ENCODE peak calls at places on chromosome 14, in six cellular contexts. R is C1 segment of cervical spinal cord, S is neuronal stem cell, U is fibroblast of pulmonary artery, K is HFFc6, J is epithelial cell of esophagus. Y is an unnamed sample.

GRCh38 chr14:51884086-51884927 is 23.9 kb downstream of the GNG2 start:
- DNase-seq in K (peak), J (no peak), S (no peak), R (no peak), U (peak), Y (no peak)

GRCh38 chr14:75123991-75124390 is 2.9 kb downstream of the NEK9 start:
- DNase-seq in S (no peak), R (no peak), U (peak), J (peak), K (peak), Y (peak)

GRCh38 chr14:49052516-49052915 is 533.7 kb downstream of the RPS29 start:
- DNase-seq in R (no peak), J (no peak), U (no peak), S (no peak), K (no peak), Y (no peak)

GRCh38 chr14:91036741-91037469 is 23.5 kb downstream of the RPS6KA5 start:
- DNase-seq in K (no peak), S (no peak), U (no peak), R (no peak), J (no peak), Y (no peak)

GRCh38 chr14:103714063-103714724 is 1.1 kb downstream of the XRCC3 start:
- DNase-seq in U (no peak), R (no peak), J (no peak), K (no peak), S (no peak), Y (no peak)

GRCh38 chr14:75293920-75294648 is 15.5 kb downstream of the FOS start:
- DNase-seq in K (peak), R (peak), U (peak), S (peak), J (peak), Y (peak)

GRCh38 chr14:61375218-61375617 is 53.8 kb downstream of the PRKCH start:
- DNase-seq in R (no peak), J (no peak), K (no peak), U (no peak), S (no peak), Y (no peak)

GRCh38 chr14:55712505-55712904 is 132.5 kb downstream of the KTN1 start:
- DNase-seq in U (no peak), S (no peak), J (no peak), R (no peak), K (no peak), Y (no peak)

GRCh38 chr14:79836577-79836976 is 374.7 kb downstream of the DIO2 start:
- DNase-seq in S (no peak), U (no peak), J (no peak), R (no peak), K (no peak), Y (no peak)

GRCh38 chr14:97120204-97121120 is 323.3 kb downstream of the VRK1 start:
- DNase-seq in S (no peak), J (no peak), U (no peak), R (no peak), K (no peak), Y (peak)

GRCh38 chr14:36268957-36269734 is 51.3 kb downstream of the MBIP start:
- DNase-seq in R (no peak), J (no peak), K (no peak), U (no peak), S (peak), Y (no peak)

GRCh38 chr14:45249847-45250575 is 3.0 kb downstream of the MIS18BP1 start:
- DNase-seq in J (peak), K (peak), S (no peak), U (peak), R (no peak), Y (no peak)

GRCh38 chr14:86933460-86933859 is 1059.5 kb downstream of the GALC start:
- DNase-seq in S (no peak), U (no peak), J (peak), R (no peak), K (no peak), Y (no peak)